ENCODE peak calls at places on chromosomes 6 and 20, in six cellular contexts. E is cardiac muscle cell, G is mammary epithelial cell, B is natural killer cell, I is AG04449, L is astrocyte of the spinal cord. O is an unnamed sample.

GRCh38 chr6:45052325-45052724 is 275.8 kb upstream of the RUNX2 start:
- DNase-seq in B (no peak), E (no peak), G (no peak), L (no peak), I (no peak), O (peak; percentile 53)

GRCh38 chr6:35052694-35053565 is 88.2 kb downstream of the TCP11 start:
- DNase-seq in G (no peak), B (no peak), E (no peak), I (no peak), L (peak; percentile 35), O (no peak)

GRCh38 chr6:32973144-32973854 is 4.9 kb downstream of the BRD2 start:
- DNase-seq in E (no peak), B (peak; percentile 56), L (no peak), I (no peak), G (peak; percentile 51), O (no peak)

GRCh38 chr6:124747336-124747735 is 214.9 kb upstream of the RNF217 start:
- DNase-seq in E (no peak), I (no peak), L (no peak), B (no peak), G (no peak), O (no peak)

GRCh38 chr20:44001667-44002596 is 87.3 kb downstream of the TOX2 start:
- DNase-seq in G (no peak), E (no peak), I (no peak), L (no peak), B (no peak), O (no peak)

GRCh38 chr20:62856931-62857619 is 4.5 kb downstream of the TCFL5 start:
- DNase-seq in G (peak; percentile 71), B (no peak), L (no peak), E (no peak), I (no peak), O (peak; percentile 90)

GRCh38 chr6:53294611-53295010 is 54.1 kb downstream of the ELOVL5 start:
- DNase-seq in L (no peak), B (no peak), I (no peak), E (no peak), G (no peak), O (no peak)

GRCh38 chr20:53660078-53660909 is 66.7 kb upstream of the ZNF217 start:
- DNase-seq in E (peak; percentile 48), B (no peak), L (no peak), G (no peak), I (no peak), O (no peak)

GRCh38 chr6:146224988-146225387 is 196.1 kb downstream of the GRM1 start:
- DNase-seq in I (no peak), L (no peak), B (no peak), E (peak; percentile 7), G (no peak), O (no peak)

GRCh38 chr20:25368526-25368925 is 22.1 kb downstream of the ABHD12 start:
- DNase-seq in L (no peak), I (no peak), E (no peak), G (no peak), B (no peak), O (no peak)

GRCh38 chr6:170093658-170094596 is 197.0 kb downstream of the DLL1 start:
- DNase-seq in G (no peak), I (no peak), B (peak; percentile 12), E (no peak), L (no peak), O (no peak)

GRCh38 chr20:922781-923180 is 6.6 kb upstream of the ANGPT4 start:
- DNase-seq in G (no peak), I (no peak), L (no peak), B (no peak), E (no peak), O (no peak)

GRCh38 chr6:156719720-156720563 is 57.2 kb upstream of the ARID1B start:
- DNase-seq in E (peak; percentile 97), L (peak; percentile 85), B (peak; percentile 51), I (peak; percentile 59), G (peak; percentile 93), O (peak; percentile 78)

GRCh38 chr6:45378324-45378926 is 691 bp upstream of the SUPT3H start:
- DNase-seq in G (no peak), I (no peak), B (no peak), L (peak; percentile 25), E (no peak), O (no peak)

GRCh38 chr6:127966616-127967015 is 65.8 kb upstream of the THEMIS start:
- DNase-seq in B (no peak), I (peak; percentile 45), G (no peak), L (no peak), E (peak; percentile 5), O (no peak)

GRCh38 chr6:49269190-49269589 is 193.9 kb downstream of the MMUT start:
- DNase-seq in E (no peak), I (no peak), L (peak; percentile 5), B (no peak), G (peak; percentile 64), O (peak; percentile 75)

GRCh38 chr6:121698617-121699016 is 263.2 kb downstream of the GJA1 start:
- DNase-seq in L (no peak), I (no peak), E (no peak), G (peak; percentile 8), B (no peak), O (no peak)

GRCh38 chr20:47672886-47673670 is 112.2 kb downstream of the SULF2 start:
- DNase-seq in L (no peak), G (no peak), I (no peak), B (no peak), E (no peak), O (no peak)

GRCh38 chr20:38779247-38780097 is 26.0 kb upstream of the PPP1R16B start:
- DNase-seq in E (no peak), G (peak; percentile 70), L (no peak), B (no peak), I (no peak), O (peak; percentile 62)

GRCh38 chr6:154518386-154518785 is 7.9 kb upstream of the CNKSR3 start:
- DNase-seq in B (no peak), E (no peak), G (no peak), L (no peak), I (no peak), O (no peak)

GRCh38 chr6:154521412-154521811 is 10.9 kb upstream of the CNKSR3 start:
- DNase-seq in B (no peak), E (no peak), L (no peak), G (no peak), I (no peak), O (no peak)

GRCh38 chr6:154526997-154527396 is 16.5 kb upstream of the CNKSR3 start:
- DNase-seq in G (no peak), I (no peak), B (no peak), E (no peak), L (no peak), O (no peak)

GRCh38 chr6:154520280-154520679 is 9.8 kb upstream of the CNKSR3 start:
- DNase-seq in E (no peak), G (no peak), I (no peak), L (no peak), B (no peak), O (no peak)

GRCh38 chr6:154522576-154522975 is 12.1 kb upstream of the CNKSR3 start:
- DNase-seq in B (no peak), I (no peak), L (peak; percentile 33), G (no peak), E (no peak), O (no peak)
- TF ChIP-seq CTCF in B (no peak), I (no peak), L (no peak), G (no peak), E (no peak), O (no peak)

GRCh38 chr6:11448038-11448437 is 89.5 kb upstream of the TMEM170B start:
- DNase-seq in L (no peak), E (no peak), I (no peak), G (no peak), B (no peak), O (no peak)
- TF ChIP-seq CTCF in L (no peak), E (no peak), I (no peak), G (no peak), B (no peak), O (no peak)

GRCh38 chr6:94323853-94324252 is 904.5 kb upstream of the EPHA7 start:
- DNase-seq in B (no peak), E (no peak), G (no peak), L (no peak), I (no peak), O (peak; percentile 4)
- TF ChIP-seq CTCF in B (no peak), E (no peak), G (peak; percentile 43), L (peak; percentile 37), I (no peak), O (peak; percentile 22)

GRCh38 chr6:87483929-87484328 is 11.2 kb downstream of the SLC35A1 start:
- DNase-seq in G (peak; percentile 64), B (no peak), L (peak; percentile 63), I (no peak), E (peak; percentile 51), O (peak; percentile 35)
- TF ChIP-seq CTCF in G (no peak), B (no peak), L (no peak), I (no peak), E (peak; percentile 20), O (no peak)

O was measured in bronchial epithelial cell.